ENCODE peak calls at places on chromosomes 5 and 9, in nine cellular contexts. J is kidney epithelial cell, W is MM.1S, N is neural crest cell, V is suprapubic skin, O is hepatocyte, M is psoas muscle, F is endothelial cell of umbilical vein, G is cardiac muscle cell. I is an unnamed sample.

GRCh38 chr5:137350791-137351190 is 148.3 kb downstream of the SPOCK1 start:
- DNase-seq in J (no peak), W (no peak), N (no peak), V (no peak), O (no peak), M (no peak), F (no peak), G (no peak), I (no peak)

GRCh38 chr5:149265559-149265958 is 6.1 kb upstream of the AFAP1L1 start:
- DNase-seq in J (no peak), W (no peak), N (no peak), V (no peak), O (peak), M (no peak), F (peak), G (peak), I (no peak)

GRCh38 chr9:70835323-70835722 is 286.1 kb downstream of the TRPM3 start:
- DNase-seq in J (no peak), W (no peak), N (no peak), V (no peak), O (no peak), M (no peak), F (no peak), G (no peak), I (no peak)

GRCh38 chr9:16664211-16664610 is 206.3 kb downstream of the BNC2 start:
- DNase-seq in J (no peak), W (no peak), N (no peak), V (no peak), O (no peak), M (no peak), F (no peak), G (no peak), I (no peak)

GRCh38 chr5:10289353-10289752 is 18.3 kb downstream of the CMBL start:
- DNase-seq in J (no peak), W (peak), N (no peak), V (peak), O (no peak), M (peak), F (no peak), G (no peak), I (no peak)

GRCh38 chr9:104872959-104873850 is 54.8 kb downstream of the ABCA1 start:
- DNase-seq in J (peak), W (no peak), N (no peak), V (no peak), O (peak), M (peak), F (peak), G (peak), I (no peak)

GRCh38 chr5:33721491-33722245 is 170.1 kb downstream of the ADAMTS12 start:
- DNase-seq in J (no peak), W (no peak), N (no peak), V (no peak), O (no peak), M (no peak), F (no peak), G (no peak), I (no peak)

GRCh38 chr5:112316731-112317130 is 102.3 kb downstream of the EPB41L4A start:
- DNase-seq in J (no peak), W (no peak), N (no peak), V (no peak), O (no peak), M (no peak), F (no peak), G (no peak), I (no peak)

GRCh38 chr5:81779125-81779934 is 28.4 kb upstream of the SSBP2 start:
- DNase-seq in J (no peak), W (peak), N (no peak), V (no peak), O (no peak), M (peak), F (peak), G (no peak), I (no peak)

GRCh38 chr5:34735436-34736426 is 79.6 kb downstream of the RAI14 start:
- DNase-seq in J (no peak), W (no peak), N (no peak), V (no peak), O (no peak), M (no peak), F (no peak), G (no peak), I (no peak)

GRCh38 chr5:122756263-122756911 is 18.5 kb upstream of the SNX2 start:
- DNase-seq in J (no peak), W (no peak), N (no peak), V (no peak), O (no peak), M (no peak), F (peak), G (no peak), I (no peak)

GRCh38 chr5:135609981-135610380 is 31.2 kb upstream of the CXCL14 start:
- DNase-seq in J (no peak), W (no peak), N (no peak), V (peak), O (no peak), M (no peak), F (no peak), G (no peak), I (no peak)

GRCh38 chr5:153629027-153629426 is 138.6 kb downstream of the GRIA1 start:
- DNase-seq in J (peak), W (peak), N (peak), V (no peak), O (peak), M (no peak), F (peak), G (peak), I (peak)

GRCh38 chr5:173670130-173670591 is 53.7 kb upstream of the BOD1 start:
- DNase-seq in J (no peak), W (no peak), N (no peak), V (peak), O (no peak), M (no peak), F (peak), G (no peak), I (no peak)

GRCh38 chr9:91261417-91261816 is 100.3 kb downstream of the AUH start:
- DNase-seq in J (no peak), W (no peak), N (no peak), V (no peak), O (no peak), M (no peak), F (no peak), G (no peak), I (no peak)

GRCh38 chr9:128249914-128250838 is 25.6 kb downstream of the GOLGA2 start:
- DNase-seq in J (peak), W (peak), N (peak), V (peak), O (peak), M (peak), F (peak), G (peak), I (peak)

GRCh38 chr9:110847661-110848060 is 179.1 kb downstream of the MUSK start:
- DNase-seq in J (no peak), W (no peak), N (no peak), V (no peak), O (no peak), M (no peak), F (no peak), G (no peak), I (no peak)

GRCh38 chr5:124906339-124907097 is 160.1 kb upstream of the ZNF608 start:
- DNase-seq in J (peak), W (peak), N (peak), V (no peak), O (peak), M (peak), F (peak), G (peak), I (peak)

GRCh38 chr9:95938724-95939123 is 63.2 kb downstream of the ERCC6L2 start:
- DNase-seq in J (no peak), W (no peak), N (no peak), V (no peak), O (no peak), M (no peak), F (no peak), G (no peak), I (no peak)
- TF ChIP-seq CTCF in J (no peak), W (no peak), N (peak), V (no peak), O (no peak), M (no peak), F (no peak), G (no peak), I (no peak)

GRCh38 chr5:78221964-78222451 is 72.5 kb downstream of the AP3B1 start:
- DNase-seq in J (no peak), W (peak), N (no peak), V (no peak), O (no peak), M (no peak), F (no peak), G (no peak), I (peak)
- TF ChIP-seq CTCF in J (no peak), W (peak), N (peak), V (no peak), O (no peak), M (no peak), F (no peak), G (peak), I (peak)

GRCh38 chr9:37542488-37542887 is 33.7 kb downstream of the FBXO10 start:
- DNase-seq in J (no peak), W (no peak), N (no peak), V (no peak), O (no peak), M (no peak), F (no peak), G (no peak), I (no peak)

GRCh38 chr9:37540634-37541033 is 35.5 kb downstream of the FBXO10 start:
- DNase-seq in J (no peak), W (no peak), N (no peak), V (no peak), O (no peak), M (peak), F (no peak), G (no peak), I (no peak)

GRCh38 chr9:37542895-37543294 is 33.3 kb downstream of the FBXO10 start:
- DNase-seq in J (no peak), W (peak), N (no peak), V (no peak), O (no peak), M (no peak), F (no peak), G (no peak), I (no peak)

GRCh38 chr9:37539634-37540033 is 36.5 kb downstream of the FBXO10 start:
- DNase-seq in J (no peak), W (no peak), N (no peak), V (no peak), O (no peak), M (no peak), F (no peak), G (no peak), I (no peak)

GRCh38 chr9:37541465-37541864 is 34.7 kb downstream of the FBXO10 start:
- DNase-seq in J (no peak), W (no peak), N (no peak), V (no peak), O (no peak), M (no peak), F (no peak), G (no peak), I (no peak)
- TF ChIP-seq CTCF in J (no peak), W (no peak), N (no peak), V (no peak), O (no peak), M (no peak), F (no peak), G (no peak), I (no peak)

GRCh38 chr5:72394688-72395087 is 74.5 kb downstream of the PTCD2 start:
- DNase-seq in J (no peak), W (peak), N (no peak), V (no peak), O (peak), M (no peak), F (peak), G (no peak), I (peak)
- TF ChIP-seq CTCF in J (peak), W (peak), N (peak), V (no peak), O (peak), M (peak), F (peak), G (peak), I (peak)